ENCODE peak calls at places on chromosome 2, in six cellular contexts. One of them, this sample, is unnamed.

GRCh38 chr2:46298522-46299351 is 1.5 kb downstream of the EPAS1 start:
- DNase-seq in A549: peak; percentile 69
- DNase-seq in HCT116: no peak
- DNase-seq in endodermal cell: peak; percentile 80
- DNase-seq in OCI-LY7: no peak
- DNase-seq in thoracic aorta: no peak
- DNase-seq in this sample: peak; percentile 25

GRCh38 chr2:227534714-227535113 is 62.8 kb downstream of the AGFG1 start:
- DNase-seq in endodermal cell: no peak
- DNase-seq in OCI-LY7: peak; percentile 18
- DNase-seq in HCT116: no peak
- DNase-seq in thoracic aorta: no peak
- DNase-seq in A549: no peak
- DNase-seq in this sample: no peak

GRCh38 chr2:109450574-109451265 is 163.0 kb downstream of the SEPTIN10 start:
- DNase-seq in thoracic aorta: no peak
- DNase-seq in HCT116: no peak
- DNase-seq in OCI-LY7: no peak
- DNase-seq in endodermal cell: peak; percentile 40
- DNase-seq in A549: no peak
- DNase-seq in this sample: no peak

GRCh38 chr2:42132066-42132965 is 36.8 kb upstream of the EML4 start:
- DNase-seq in A549: peak; percentile 76
- DNase-seq in HCT116: no peak
- DNase-seq in thoracic aorta: no peak
- DNase-seq in OCI-LY7: no peak
- DNase-seq in endodermal cell: peak; percentile 43
- DNase-seq in this sample: peak; percentile 73

GRCh38 chr2:36762764-36763490 is 66.4 kb downstream of the VIT start:
- DNase-seq in A549: no peak
- DNase-seq in OCI-LY7: no peak
- DNase-seq in thoracic aorta: no peak
- DNase-seq in HCT116: no peak
- DNase-seq in endodermal cell: peak; percentile 70
- DNase-seq in this sample: no peak

GRCh38 chr2:217463402-217464075 is 539.3 kb downstream of the TNS1 start:
- DNase-seq in thoracic aorta: no peak
- DNase-seq in HCT116: no peak
- DNase-seq in OCI-LY7: no peak
- DNase-seq in A549: no peak
- DNase-seq in endodermal cell: no peak
- DNase-seq in this sample: no peak

GRCh38 chr2:75311993-75312392 is 112.7 kb upstream of the TACR1 start:
- DNase-seq in A549: peak; percentile 32
- DNase-seq in thoracic aorta: no peak
- DNase-seq in OCI-LY7: peak; percentile 90
- DNase-seq in endodermal cell: peak; percentile 88
- DNase-seq in HCT116: peak; percentile 3
- DNase-seq in this sample: no peak

GRCh38 chr2:69940691-69941090 is 20.7 kb downstream of the ASPRV1 start:
- DNase-seq in A549: no peak
- DNase-seq in OCI-LY7: no peak
- DNase-seq in thoracic aorta: no peak
- DNase-seq in endodermal cell: no peak
- DNase-seq in HCT116: no peak
- DNase-seq in this sample: no peak

GRCh38 chr2:168315331-168316072 is 68.1 kb upstream of the STK39 start:
- DNase-seq in HCT116: no peak
- DNase-seq in thoracic aorta: no peak
- DNase-seq in OCI-LY7: no peak
- DNase-seq in endodermal cell: no peak
- DNase-seq in A549: no peak
- DNase-seq in this sample: no peak
- H3K27ac ChIP-seq in HCT116: no peak overlapping the region
- H3K27ac ChIP-seq in thoracic aorta: no peak overlapping the region
- H3K27ac ChIP-seq in OCI-LY7: no peak overlapping the region
- H3K27ac ChIP-seq in endodermal cell: no peak overlapping the region
- H3K27ac ChIP-seq in A549: no peak overlapping the region
- H3K27ac ChIP-seq in this sample: no peak overlapping the region

GRCh38 chr2:233482616-233483015 is 84.0 kb downstream of the USP40 start:
- DNase-seq in A549: no peak
- DNase-seq in endodermal cell: no peak
- DNase-seq in thoracic aorta: no peak
- DNase-seq in HCT116: no peak
- DNase-seq in OCI-LY7: no peak
- DNase-seq in this sample: no peak

GRCh38 chr2:233487748-233488345 is 78.7 kb downstream of the USP40 start:
- DNase-seq in thoracic aorta: no peak
- DNase-seq in OCI-LY7: no peak
- DNase-seq in A549: peak; percentile 68
- DNase-seq in endodermal cell: no peak
- DNase-seq in HCT116: no peak
- DNase-seq in this sample: no peak

GRCh38 chr2:233486778-233487552 is 79.6 kb downstream of the USP40 start:
- DNase-seq in HCT116: no peak
- DNase-seq in OCI-LY7: no peak
- DNase-seq in A549: peak; percentile 93
- DNase-seq in thoracic aorta: no peak
- DNase-seq in endodermal cell: no peak
- DNase-seq in this sample: peak; percentile 86

GRCh38 chr2:233486357-233486756 is 80.2 kb downstream of the USP40 start:
- DNase-seq in endodermal cell: no peak
- DNase-seq in OCI-LY7: no peak
- DNase-seq in A549: no peak
- DNase-seq in HCT116: no peak
- DNase-seq in thoracic aorta: no peak
- DNase-seq in this sample: no peak

DNA sequence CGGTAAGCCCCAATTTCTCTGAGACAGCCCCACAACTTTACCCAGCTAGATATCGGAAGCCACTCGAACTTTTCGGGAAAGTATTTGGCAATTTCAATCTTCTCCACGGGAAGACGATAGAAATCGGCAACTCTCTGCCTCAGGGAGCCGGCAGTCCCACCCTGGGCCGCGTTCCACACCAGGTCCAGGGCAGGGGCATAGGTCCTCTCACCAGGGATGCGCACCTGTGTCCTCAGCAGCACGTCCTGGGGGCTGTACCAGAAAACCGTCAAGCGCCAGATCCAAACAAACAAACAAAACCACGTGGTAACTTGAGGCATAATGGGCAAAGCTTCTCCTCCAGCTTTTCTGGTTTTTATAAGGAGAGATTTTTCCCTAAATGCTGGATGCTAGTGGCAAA is 80.9 kb downstream of the USP40 start:
- DNase-seq in OCI-LY7: no peak
- DNase-seq in endodermal cell: no peak
- DNase-seq in thoracic aorta: no peak
- DNase-seq in HCT116: no peak
- DNase-seq in A549: no peak
- DNase-seq in this sample: no peak
- H3K4me1 ChIP-seq in OCI-LY7: no peaks in the 10 kb centered on the region
- H3K4me1 ChIP-seq in endodermal cell: no peaks in the 10 kb centered on the region
- H3K4me1 ChIP-seq in thoracic aorta: peaks cover 76% of the 10 kb centered on the region
- H3K4me1 ChIP-seq in HCT116: peaks cover 3% of the 10 kb centered on the region
- H3K4me1 ChIP-seq in A549: peaks cover 48% of the 10 kb centered on the region
- H3K4me1 ChIP-seq in this sample: peaks cover 51% of the 10 kb centered on the region

GRCh38 chr2:183069174-183069573 is 9.4 kb upstream of the DUSP19 start:
- DNase-seq in HCT116: no peak
- DNase-seq in OCI-LY7: peak; percentile 21
- DNase-seq in thoracic aorta: no peak
- DNase-seq in endodermal cell: no peak
- DNase-seq in A549: no peak
- DNase-seq in this sample: no peak

GRCh38 chr2:183072177-183072576 is 6.4 kb upstream of the DUSP19 start:
- DNase-seq in A549: no peak
- DNase-seq in thoracic aorta: no peak
- DNase-seq in HCT116: no peak
- DNase-seq in endodermal cell: no peak
- DNase-seq in OCI-LY7: no peak
- DNase-seq in this sample: no peak

GRCh38 chr2:183068561-183068960 is 10.0 kb upstream of the DUSP19 start:
- DNase-seq in OCI-LY7: no peak
- DNase-seq in thoracic aorta: no peak
- DNase-seq in HCT116: no peak
- DNase-seq in A549: no peak
- DNase-seq in endodermal cell: no peak
- DNase-seq in this sample: no peak

GRCh38 chr2:183070942-183071844 is 7.4 kb upstream of the DUSP19 start:
- DNase-seq in endodermal cell: peak; percentile 97
- DNase-seq in OCI-LY7: no peak
- DNase-seq in A549: peak; percentile 75
- DNase-seq in HCT116: no peak
- DNase-seq in thoracic aorta: no peak
- DNase-seq in this sample: no peak
- TF ChIP-seq CTCF in endodermal cell: peak; percentile 87
- TF ChIP-seq CTCF in OCI-LY7: peak; percentile 36
- TF ChIP-seq CTCF in A549: peak; percentile 51
- TF ChIP-seq CTCF in HCT116: no peak
- TF ChIP-seq CTCF in thoracic aorta: peak; percentile 21
- TF ChIP-seq CTCF in this sample: peak; percentile 52

GRCh38 chr2:195560209-195560907 is 96.7 kb upstream of the SLC39A10 start:
- DNase-seq in OCI-LY7: no peak
- DNase-seq in endodermal cell: no peak
- DNase-seq in A549: peak; percentile 26
- DNase-seq in thoracic aorta: no peak
- DNase-seq in HCT116: no peak
- DNase-seq in this sample: no peak
- H3K27ac ChIP-seq in OCI-LY7: peak overlapping the region; percentile 95
- H3K27ac ChIP-seq in endodermal cell: no peak overlapping the region
- H3K27ac ChIP-seq in A549: peak overlapping the region; percentile 77
- H3K27ac ChIP-seq in thoracic aorta: no peak overlapping the region
- H3K27ac ChIP-seq in HCT116: no peak overlapping the region
- H3K27ac ChIP-seq in this sample: peak overlapping the region; percentile 58

GRCh38 chr2:142722086-142722485 is 155.4 kb upstream of the KYNU start:
- DNase-seq in A549: no peak
- DNase-seq in OCI-LY7: no peak
- DNase-seq in HCT116: no peak
- DNase-seq in endodermal cell: no peak
- DNase-seq in thoracic aorta: no peak
- DNase-seq in this sample: no peak

GRCh38 chr2:142714600-142714999 is 162.9 kb upstream of the KYNU start:
- DNase-seq in thoracic aorta: no peak
- DNase-seq in A549: no peak
- DNase-seq in endodermal cell: no peak
- DNase-seq in HCT116: no peak
- DNase-seq in OCI-LY7: no peak
- DNase-seq in this sample: no peak

GRCh38 chr2:142721015-142721414 is 156.4 kb upstream of the KYNU start:
- DNase-seq in A549: no peak
- DNase-seq in OCI-LY7: no peak
- DNase-seq in endodermal cell: no peak
- DNase-seq in HCT116: no peak
- DNase-seq in thoracic aorta: no peak
- DNase-seq in this sample: no peak

GRCh38 chr2:142718731-142719130 is 158.7 kb upstream of the KYNU start:
- DNase-seq in thoracic aorta: no peak
- DNase-seq in endodermal cell: no peak
- DNase-seq in A549: no peak
- DNase-seq in OCI-LY7: no peak
- DNase-seq in HCT116: no peak
- DNase-seq in this sample: peak; percentile 25

DNA sequence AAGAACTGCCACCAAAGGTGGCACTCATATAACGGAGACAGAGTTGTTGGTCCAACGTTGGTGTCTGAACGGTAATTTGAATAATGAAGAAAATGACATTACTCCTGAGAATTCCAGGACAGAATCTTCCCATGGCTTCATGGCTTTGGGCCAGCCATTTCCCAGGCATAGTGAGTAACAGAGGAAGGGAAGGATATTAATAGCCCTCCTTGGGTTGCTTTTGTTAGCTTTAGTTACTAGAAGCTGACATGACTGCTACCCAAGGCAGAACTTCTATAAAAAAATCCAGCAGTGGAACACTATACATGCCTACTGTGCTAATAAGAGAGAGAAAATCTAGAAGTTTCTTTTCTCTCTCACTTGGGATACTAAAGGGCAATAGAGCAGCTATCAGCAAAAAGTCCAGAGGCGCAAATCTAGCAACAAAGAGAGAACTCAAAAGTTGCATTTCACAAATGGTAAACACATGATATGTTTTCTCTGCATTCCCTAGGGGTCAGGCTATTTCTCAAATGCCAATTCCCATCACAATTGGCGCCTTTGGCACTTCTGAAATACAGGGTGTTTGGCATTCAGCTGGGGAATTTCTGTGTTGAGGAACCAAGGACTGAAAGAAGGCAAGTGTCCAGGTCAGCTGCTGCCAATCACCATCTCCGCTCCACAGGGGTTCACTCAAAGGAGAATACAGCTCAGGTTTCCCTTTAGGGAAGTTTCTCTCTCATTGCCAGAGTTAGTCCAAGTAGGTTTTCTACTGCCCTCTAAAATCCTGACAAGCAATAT is 160.8 kb upstream of the KYNU start:
- DNase-seq in A549: no peak
- DNase-seq in OCI-LY7: no peak
- DNase-seq in thoracic aorta: no peak
- DNase-seq in HCT116: no peak
- DNase-seq in endodermal cell: peak; percentile 71
- DNase-seq in this sample: no peak
- H3K4me1 ChIP-seq in A549: peaks cover 8% of the 10 kb centered on the region
- H3K4me1 ChIP-seq in OCI-LY7: no peaks in the 10 kb centered on the region
- H3K4me1 ChIP-seq in thoracic aorta: peaks cover 20% of the 10 kb centered on the region
- H3K4me1 ChIP-seq in HCT116: no peaks in the 10 kb centered on the region
- H3K4me1 ChIP-seq in endodermal cell: no peaks in the 10 kb centered on the region
- H3K4me1 ChIP-seq in this sample: no peaks in the 10 kb centered on the region

GRCh38 chr2:165417009-165417408 is 52.5 kb upstream of the CSRNP3 start:
- DNase-seq in thoracic aorta: no peak
- DNase-seq in A549: no peak
- DNase-seq in HCT116: no peak
- DNase-seq in endodermal cell: no peak
- DNase-seq in OCI-LY7: no peak
- DNase-seq in this sample: no peak
- TF ChIP-seq CTCF in thoracic aorta: no peak
- TF ChIP-seq CTCF in A549: no peak
- TF ChIP-seq CTCF in HCT116: no peak
- TF ChIP-seq CTCF in endodermal cell: peak; percentile 56
- TF ChIP-seq CTCF in OCI-LY7: peak; percentile 43
- TF ChIP-seq CTCF in this sample: no peak

DNA sequence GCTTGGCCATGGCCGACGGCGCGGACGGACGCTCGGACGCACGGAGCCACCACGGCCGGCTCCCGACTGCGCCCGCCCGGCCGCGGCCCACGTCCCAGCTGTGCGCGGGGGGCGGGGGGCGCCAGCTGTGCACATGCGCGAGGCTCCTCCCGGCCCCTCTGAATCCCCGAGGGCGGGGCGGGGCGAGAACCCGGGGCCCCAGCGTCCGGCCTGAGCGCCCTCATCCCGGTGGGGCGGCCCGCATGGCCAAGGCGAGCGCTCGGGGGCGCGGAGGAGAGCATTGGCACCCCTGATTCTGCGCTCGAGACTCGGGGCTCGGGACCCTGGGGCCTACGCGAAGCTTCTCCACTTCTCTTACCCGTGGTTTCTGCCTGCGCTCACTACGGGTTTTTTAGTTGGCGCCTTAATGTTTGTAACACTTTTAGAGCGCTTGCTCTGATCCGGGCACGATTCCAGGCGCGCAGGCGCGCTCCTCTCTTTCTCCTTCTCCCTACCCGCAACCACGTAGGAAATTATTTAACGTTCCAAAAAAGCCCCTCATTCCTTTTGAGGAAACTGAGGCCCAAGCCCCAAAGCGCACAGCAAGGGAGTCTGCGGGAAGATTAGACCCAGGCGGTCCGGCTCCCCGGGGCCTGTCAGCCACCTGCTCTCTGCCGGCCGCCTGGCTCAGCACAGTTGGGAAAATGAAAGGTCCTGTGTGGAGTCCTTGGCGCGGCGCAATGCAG is at the start of gene PXDN:
- DNase-seq in A549: no peak
- DNase-seq in OCI-LY7: no peak
- DNase-seq in endodermal cell: peak; percentile 86
- DNase-seq in HCT116: no peak
- DNase-seq in thoracic aorta: no peak
- DNase-seq in this sample: no peak
- H3K27ac ChIP-seq in A549: peak within 1 kb of the TSS; percentile 65
- H3K27ac ChIP-seq in OCI-LY7: no peak within 1 kb of the TSS
- H3K27ac ChIP-seq in endodermal cell: peak within 1 kb of the TSS; percentile 90
- H3K27ac ChIP-seq in HCT116: peak within 1 kb of the TSS; percentile 43
- H3K27ac ChIP-seq in thoracic aorta: peak within 1 kb of the TSS; percentile 96
- H3K27ac ChIP-seq in this sample: peak within 1 kb of the TSS; percentile 93

This sample was measured in foreskin keratinocyte.